ENCODE peak calls at places on chromosomes 11 and 22, in five cellular contexts. Y is A549, P is neural crest cell, B is mucosa of descending colon, J is memory B cell. Q is an unnamed sample.

GRCh38 chr22:38040953-38041759 is 16.0 kb upstream of the PICK1 start:
- DNase-seq in B (no peak), J (no peak), Y (no peak), P (no peak), Q (no peak)

GRCh38 chr11:61454520-61454919 is 24.6 kb downstream of the SDHAF2 start:
- DNase-seq in Y (no peak), P (no peak), B (no peak), J (no peak), Q (no peak)

GRCh38 chr22:47605441-47605840 is 843.0 kb downstream of the TBC1D22A start:
- DNase-seq in P (no peak), J (no peak), Y (no peak), B (no peak), Q (no peak)

GRCh38 chr11:34999453-34999852 is 83.0 kb downstream of the PDHX start:
- DNase-seq in Y (no peak), J (no peak), B (no peak), P (no peak), Q (no peak)

GRCh38 chr11:120220747-120221037 is 9.9 kb downstream of the OAF start:
- DNase-seq in Y (no peak), B (peak), J (no peak), P (no peak), Q (no peak)

GRCh38 chr11:45332486-45332934 is 46.4 kb upstream of the SYT13 start:
- DNase-seq in P (peak), J (peak), Y (peak), B (no peak), Q (peak)

GRCh38 chr11:57458410-57459111 is 1.8 kb upstream of the RTN4RL2 start:
- DNase-seq in P (peak), Y (no peak), B (peak), J (peak), Q (peak)

GRCh38 chr22:22671506-22671905 is 27.1 kb downstream of the GGTLC2 start:
- DNase-seq in B (no peak), P (no peak), Y (no peak), J (no peak), Q (no peak)

GRCh38 chr22:46023558-46023981 is 46.6 kb upstream of the WNT7B start:
- DNase-seq in B (no peak), P (no peak), J (no peak), Y (no peak), Q (no peak)

GRCh38 chr11:81033779-81034550 is 1593.1 kb upstream of the TENM4 start:
- DNase-seq in P (no peak), Y (no peak), B (no peak), J (no peak), Q (no peak)

GRCh38 chr11:10920205-10920604 is 62.4 kb upstream of the ZBED5 start:
- DNase-seq in J (no peak), B (no peak), Y (no peak), P (no peak), Q (no peak)

GRCh38 chr11:116840224-116840745 is 2.9 kb upstream of the APOA1 start:
- DNase-seq in B (no peak), P (no peak), J (no peak), Y (no peak), Q (no peak)

GRCh38 chr11:8658210-8658968 is 24.1 kb downstream of the TRIM66 start:
- DNase-seq in Y (no peak), B (no peak), P (no peak), J (no peak), Q (no peak)

GRCh38 chr11:9461760-9462134 is 935 bp downstream of the ZNF143 start:
- DNase-seq in Y (peak), J (peak), P (no peak), B (no peak), Q (no peak)

GRCh38 chr11:106840993-106841392 is 177.3 kb downstream of the GUCY1A2 start:
- DNase-seq in Y (no peak), P (no peak), J (no peak), B (no peak), Q (no peak)

GRCh38 chr11:28697920-28698827 is 590.0 kb downstream of the METTL15 start:
- DNase-seq in Y (peak), J (no peak), B (no peak), P (peak), Q (peak)

GRCh38 chr11:27861706-27862430 is 161.6 kb upstream of the BDNF start:
- DNase-seq in P (no peak), J (no peak), Y (no peak), B (no peak), Q (no peak)

GRCh38 chr11:75233688-75234295 is 6.8 kb upstream of the TPBGL start:
- DNase-seq in Y (no peak), J (no peak), B (no peak), P (peak), Q (no peak)